ENCODE peak calls at places on chromosome 16, in six cellular contexts. Q is KBM-7, J is AG04450, Z is thoracic aorta, K is hypothalamus, H is BJ. X is an unnamed sample.

GRCh38 chr16:46947900-46948547 is 25.4 kb downstream of the DNAJA2 start:
- DNase-seq in J (no peak), Z (no peak), H (no peak), K (no peak), Q (peak; percentile 76), X (no peak)

GRCh38 chr16:54936086-54936978 is 5.7 kb downstream of the IRX5 start:
- DNase-seq in K (no peak), Q (no peak), H (no peak), Z (no peak), J (no peak), X (no peak)

GRCh38 chr16:46785076-46785845 is 37.1 kb upstream of the MYLK3 start:
- DNase-seq in Z (no peak), H (no peak), K (no peak), Q (no peak), J (no peak), X (no peak)

GRCh38 chr16:14309906-14310305 is 238.8 kb downstream of the MRTFB start:
- DNase-seq in H (no peak), K (no peak), Z (no peak), Q (no peak), J (no peak), X (peak; percentile 45)

GRCh38 chr16:61194573-61194972 is 841.7 kb downstream of the CDH8 start:
- DNase-seq in H (no peak), Q (no peak), Z (no peak), K (no peak), J (no peak), X (no peak)

GRCh38 chr16:1167276-1168107 is 14.6 kb downstream of the CACNA1H start:
- DNase-seq in Q (no peak), K (peak; percentile 73), J (no peak), H (no peak), Z (no peak), X (no peak)

GRCh38 chr16:22250522-22250921 is 44.4 kb downstream of the EEF2K start:
- DNase-seq in Z (no peak), K (no peak), J (no peak), H (no peak), Q (no peak), X (no peak)

GRCh38 chr16:86347090-86347489 is 163.2 kb upstream of the FOXF1 start:
- DNase-seq in Z (no peak), J (no peak), Q (no peak), H (no peak), K (no peak), X (no peak)

GRCh38 chr16:53768593-53768992 is 64.6 kb downstream of the FTO start:
- DNase-seq in Z (no peak), K (no peak), J (peak; percentile 51), H (peak; percentile 88), Q (no peak), X (peak; percentile 94)

GRCh38 chr16:79786389-79786788 is 185.9 kb upstream of the MAF start:
- DNase-seq in H (no peak), Z (no peak), Q (no peak), J (no peak), K (no peak), X (no peak)

GRCh38 chr16:7304257-7304656 is 28.4 kb upstream of the RBFOX1 start:
- DNase-seq in J (no peak), Q (no peak), Z (no peak), K (no peak), H (no peak), X (no peak)

GRCh38 chr16:80263181-80263823 is 277.5 kb upstream of the DYNLRB2 start:
- DNase-seq in Z (no peak), J (no peak), K (no peak), H (no peak), Q (no peak), X (no peak)

GRCh38 chr16:89922884-89923639 is at the start of gene TUBB3:
- DNase-seq in J (no peak), Z (no peak), H (no peak), K (peak; percentile 77), Q (peak; percentile 75), X (no peak)

GRCh38 chr16:69741519-69741918 is 13.2 kb downstream of the NOB1 start:
- DNase-seq in H (no peak), K (no peak), Q (no peak), Z (no peak), J (no peak), X (no peak)

GRCh38 chr16:27539120-27539519 is 10.6 kb downstream of the GTF3C1 start:
- DNase-seq in J (no peak), Z (no peak), Q (peak; percentile 14), H (no peak), K (no peak), X (no peak)

GRCh38 chr16:25126820-25127232 is 15.3 kb downstream of the LCMT1 start:
- DNase-seq in Q (peak; percentile 78), K (no peak), J (peak; percentile 54), H (peak; percentile 34), Z (no peak), X (peak; percentile 42)

GRCh38 chr16:68417711-68418301 is 30.5 kb downstream of the SMPD3 start:
- DNase-seq in K (no peak), J (no peak), Z (no peak), H (no peak), Q (peak; percentile 62), X (no peak)

GRCh38 chr16:11801481-11802021 is 4.5 kb upstream of the ZC3H7A start:
- DNase-seq in Z (no peak), H (peak; percentile 26), J (no peak), K (no peak), Q (no peak), X (peak; percentile 49)

GRCh38 chr16:88640520-88641247 is 2.3 kb downstream of the IL17C start:
- DNase-seq in Q (no peak), J (no peak), K (no peak), H (no peak), Z (no peak), X (no peak)

GRCh38 chr16:24931091-24931490 is 84.1 kb downstream of the ARHGAP17 start:
- DNase-seq in Z (no peak), J (no peak), K (no peak), H (no peak), Q (no peak), X (no peak)

GRCh38 chr16:24718967-24719521 is 10.4 kb upstream of the TNRC6A start:
- DNase-seq in J (no peak), H (no peak), Q (no peak), Z (no peak), K (no peak), X (no peak)

GRCh38 chr16:84198401-84198800 is 7.4 kb downstream of the ADAD2 start:
- DNase-seq in H (no peak), Z (no peak), J (peak; percentile 13), Q (no peak), K (no peak), X (no peak)

GRCh38 chr16:51159296-51159695 is 8.2 kb upstream of the SALL1 start:
- DNase-seq in J (no peak), K (no peak), Z (no peak), H (no peak), Q (no peak), X (no peak)

GRCh38 chr16:85423186-85423550 is 190.0 kb upstream of the GSE1 start:
- DNase-seq in J (no peak), H (no peak), Q (no peak), Z (no peak), K (no peak), X (no peak)

GRCh38 chr16:65660390-65660789 is 538.5 kb upstream of the CDH11 start:
- DNase-seq in J (no peak), H (peak; percentile 13), K (no peak), Q (no peak), Z (no peak), X (peak; percentile 52)

GRCh38 chr16:9374076-9374475 is 282.6 kb downstream of the HAPSTR1 start:
- DNase-seq in K (no peak), J (no peak), Z (no peak), H (no peak), Q (no peak), X (no peak)

GRCh38 chr16:85523602-85524364 is 89.3 kb upstream of the GSE1 start:
- DNase-seq in Q (peak; percentile 84), J (no peak), K (no peak), Z (no peak), H (no peak), X (no peak)

GRCh38 chr16:20799599-20799998 is 6.7 kb downstream of the ERI2 start:
- DNase-seq in H (no peak), K (no peak), Z (no peak), Q (no peak), J (no peak), X (no peak)

GRCh38 chr16:24253192-24253591 is 2.9 kb upstream of the CACNG3 start:
- DNase-seq in Q (peak; percentile 62), H (no peak), Z (no peak), J (no peak), K (no peak), X (peak; percentile 0)

GRCh38 chr16:82936941-82937551 is 310.3 kb downstream of the CDH13 start:
- DNase-seq in K (no peak), Q (no peak), Z (no peak), J (peak; percentile 46), H (no peak), X (no peak)

GRCh38 chr16:50183316-50183715 is 30.2 kb downstream of the TENT4B start:
- DNase-seq in K (no peak), Q (no peak), H (no peak), J (no peak), Z (no peak), X (peak; percentile 35)

GRCh38 chr16:79213214-79213613 is 387.3 kb downstream of the MAF start:
- DNase-seq in J (no peak), Z (no peak), K (no peak), Q (peak; percentile 9), H (no peak), X (no peak)

GRCh38 chr16:85152414-85153030 is 40.2 kb upstream of the CIBAR2 start:
- DNase-seq in H (no peak), Q (no peak), K (no peak), Z (no peak), J (no peak), X (no peak)

GRCh38 chr16:14509055-14509454 is 121.0 kb downstream of the PARN start:
- DNase-seq in Z (no peak), Q (no peak), H (no peak), J (no peak), K (no peak), X (no peak)